ENCODE peak calls at places on chromosome 15, in four cellular contexts. O is A673, G is right cardiac atrium, E is cardiac muscle cell. N is an unnamed sample.

GRCh38 chr15:38325290-38325990 is 72.8 kb downstream of the SPRED1 start:
- DNase-seq in O (no peak), G (peak), E (no peak), N (no peak)

GRCh38 chr15:45184562-45185041 is 3.2 kb downstream of the SHF start:
- DNase-seq in O (no peak), G (no peak), E (no peak), N (no peak)

GRCh38 chr15:36691596-36691995 is 112.2 kb downstream of the CDIN1 start:
- DNase-seq in O (no peak), G (no peak), E (no peak), N (no peak)

GRCh38 chr15:22930782-22931484 is 49.2 kb downstream of the CYFIP1 start:
- DNase-seq in O (peak), G (no peak), E (no peak), N (no peak)

GRCh38 chr15:101565377-101565776 is 75.9 kb upstream of the PCSK6 start:
- DNase-seq in O (no peak), G (no peak), E (no peak), N (no peak)

GRCh38 chr15:68389041-68389930 is 42.7 kb downstream of the ITGA11 start:
- DNase-seq in O (peak), G (no peak), E (no peak), N (no peak)

GRCh38 chr15:38035701-38036100 is 101.3 kb downstream of the TMCO5A start:
- DNase-seq in O (no peak), G (no peak), E (no peak), N (no peak)

GRCh38 chr15:100670505-100671021 is 68.2 kb downstream of the ASB7 start:
- DNase-seq in O (no peak), G (no peak), E (no peak), N (no peak)

GRCh38 chr15:40263036-40263754 is 19.7 kb downstream of the ANKRD63 start:
- DNase-seq in O (no peak), G (no peak), E (no peak), N (no peak)

GRCh38 chr15:89381888-89382287 is 47.3 kb upstream of the POLG start:
- DNase-seq in O (no peak), G (no peak), E (no peak), N (no peak)

GRCh38 chr15:68368731-68369435 is 63.1 kb downstream of the ITGA11 start:
- DNase-seq in O (no peak), G (no peak), E (no peak), N (no peak)

GRCh38 chr15:77826006-77826695 is 193.4 kb upstream of the LINGO1 start:
- DNase-seq in O (no peak), G (peak), E (no peak), N (no peak)

GRCh38 chr15:98738689-98739411 is 90.5 kb downstream of the IGF1R start:
- DNase-seq in O (no peak), G (no peak), E (no peak), N (no peak)

GRCh38 chr15:39140060-39140604 is 440.7 kb upstream of the THBS1 start:
- DNase-seq in O (no peak), G (no peak), E (peak), N (peak)

GRCh38 chr15:70806992-70807712 is 43.8 kb upstream of the UACA start:
- DNase-seq in O (no peak), G (peak), E (no peak), N (no peak)

GRCh38 chr15:62858343-62858742 is 184.2 kb upstream of the TPM1 start:
- DNase-seq in O (no peak), G (no peak), E (no peak), N (no peak)

GRCh38 chr15:101472033-101472432 is 17.5 kb downstream of the PCSK6 start:
- DNase-seq in O (no peak), G (no peak), E (no peak), N (no peak)

GRCh38 chr15:74328331-74329056 is 39.0 kb downstream of the CYP11A1 start:
- DNase-seq in O (no peak), G (peak), E (no peak), N (no peak)

GRCh38 chr15:98823012-98823458 is 174.7 kb downstream of the IGF1R start:
- DNase-seq in O (peak), G (no peak), E (no peak), N (peak)

GRCh38 chr15:80942746-80943565 is 46.7 kb downstream of the MESD start:
- DNase-seq in O (no peak), G (peak), E (no peak), N (no peak)

GRCh38 chr15:52280326-52281084 is 15.1 kb downstream of the MYO5C start:
- DNase-seq in O (no peak), G (no peak), E (peak), N (no peak)
- H3K4me3 ChIP-seq in O (no peak), G (no peak), E (no peak), N (no peak)

GRCh38 chr15:31265090-31265870 is 61.4 kb upstream of the KLF13 start:
- DNase-seq in O (no peak), G (no peak), E (peak), N (no peak)

GRCh38 chr15:31262901-31263671 is 63.5 kb upstream of the KLF13 start:
- DNase-seq in O (no peak), G (no peak), E (no peak), N (no peak)

GRCh38 chr15:31263751-31264533 is 62.7 kb upstream of the KLF13 start:
- DNase-seq in O (peak), G (peak), E (no peak), N (peak)

GRCh38 chr15:31265871-31266711 is 60.5 kb upstream of the KLF13 start:
- DNase-seq in O (no peak), G (peak), E (no peak), N (peak)

DNA sequence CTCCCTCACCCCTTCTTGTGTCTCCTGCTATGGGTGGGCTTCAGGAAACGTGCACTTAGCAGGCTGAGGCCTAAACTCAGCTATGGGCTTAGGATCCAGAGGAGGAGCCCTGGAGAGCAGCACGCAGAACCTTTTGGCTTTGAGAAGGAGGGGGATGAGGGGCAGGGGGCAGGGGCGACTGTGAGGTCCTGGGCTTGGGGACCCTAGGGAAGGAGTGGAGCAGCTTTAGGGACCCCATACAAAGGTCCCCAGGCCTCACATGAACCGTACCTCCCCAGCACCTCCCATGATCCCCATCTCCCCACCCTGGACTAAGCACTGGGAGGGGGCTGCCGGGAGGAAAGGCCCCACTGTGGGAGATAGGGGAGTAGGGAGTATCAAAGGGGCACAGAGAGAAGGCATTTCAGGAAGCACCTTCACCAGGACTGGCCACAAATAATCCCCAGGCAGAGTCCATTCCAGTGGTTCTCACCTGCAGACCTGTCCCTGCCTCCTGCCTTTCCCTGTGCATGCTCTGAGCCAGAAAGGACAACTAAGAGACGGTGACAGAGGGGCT is 62.0 kb upstream of the KLF13 start:
- DNase-seq in O (no peak), G (no peak), E (no peak), N (no peak)
- H3K4me3 ChIP-seq in O (no peak), G (no peak), E (no peak), N (no peak)

GRCh38 chr15:65772909-65773308 is 19.2 kb downstream of the DENND4A start:
- DNase-seq in O (no peak), G (no peak), E (no peak), N (peak)
- H3K4me3 ChIP-seq in O (no peak), G (no peak), E (no peak), N (no peak)

GRCh38 chr15:93030430-93031102 is 58.4 kb downstream of the RGMA start:
- DNase-seq in O (peak), G (peak), E (peak), N (peak)

GRCh38 chr15:93028111-93028631 is 60.8 kb downstream of the RGMA start:
- DNase-seq in O (no peak), G (peak), E (no peak), N (no peak)

GRCh38 chr15:93029613-93030429 is 59.2 kb downstream of the RGMA start:
- DNase-seq in O (no peak), G (peak), E (no peak), N (no peak)

GRCh38 chr15:93027413-93027812 is 61.6 kb downstream of the RGMA start:
- DNase-seq in O (no peak), G (peak), E (no peak), N (no peak)

GRCh38 chr15:93028632-93029612 is 60.1 kb downstream of the RGMA start:
- DNase-seq in O (peak), G (peak), E (no peak), N (no peak)
- H3K4me3 ChIP-seq in O (no peak), G (no peak), E (no peak), N (no peak)

DNA sequence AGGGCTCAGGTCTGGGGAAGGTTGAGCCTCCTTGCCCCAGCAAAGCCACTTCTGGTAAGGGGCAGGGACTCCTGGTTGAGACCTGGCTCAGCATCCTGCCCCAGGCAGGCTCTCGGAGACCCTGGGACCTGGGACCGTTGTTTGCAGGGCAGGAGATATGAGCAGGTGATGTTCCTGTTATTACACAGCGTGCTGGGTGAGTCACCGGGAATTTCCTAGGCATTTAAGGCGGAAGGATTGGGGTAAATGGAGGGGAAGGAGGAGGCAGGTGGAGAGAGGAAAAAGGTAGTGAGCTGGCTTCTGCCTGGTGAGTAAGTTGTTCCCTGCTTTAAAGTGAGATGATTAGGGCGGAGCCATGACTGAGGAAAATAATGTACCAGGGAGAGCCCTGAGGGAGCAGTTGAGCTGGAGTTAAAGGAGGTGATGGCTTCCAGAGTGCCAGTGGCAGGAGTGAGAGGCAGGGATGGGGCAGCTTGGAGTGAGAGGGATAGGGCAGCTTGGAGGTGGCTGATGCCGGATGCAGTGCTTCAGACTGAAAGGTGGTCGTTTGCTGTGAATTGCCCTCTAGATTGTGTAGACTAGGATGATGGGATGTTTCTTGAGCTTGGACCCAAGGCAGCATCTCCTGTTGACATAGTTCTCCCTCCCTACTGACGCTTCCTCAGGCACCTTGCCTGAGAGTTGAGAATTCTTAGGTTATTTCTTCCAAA is 79.4 kb downstream of the AAGAB start:
- DNase-seq in O (no peak), G (peak), E (no peak), N (no peak)
- H3K4me3 ChIP-seq in O (no peak), G (no peak), E (no peak), N (no peak)

N was measured in Jurkat, Clone E6-1.